ENCODE peak calls at places on chromosomes 12 and 14, in eight cellular contexts. One of them, this sample, is unnamed.

GRCh38 chr12:31664038-31664437 is 4.5 kb downstream of the ETFBKMT start:
- DNase-seq in upper lobe of left lung: no peak
- DNase-seq in adrenal gland: no peak
- DNase-seq in stomach: no peak
- DNase-seq in spleen: no peak
- DNase-seq in heart left ventricle: no peak
- DNase-seq in right lobe of liver: no peak
- DNase-seq in uterus: no peak
- DNase-seq in this sample: no peak

GRCh38 chr12:108635201-108635996 is 1.7 kb upstream of the SELPLG start:
- DNase-seq in upper lobe of left lung: peak; percentile 57
- DNase-seq in adrenal gland: no peak
- DNase-seq in stomach: no peak
- DNase-seq in spleen: peak; percentile 87
- DNase-seq in heart left ventricle: no peak
- DNase-seq in right lobe of liver: no peak
- DNase-seq in uterus: no peak
- DNase-seq in this sample: peak; percentile 89

GRCh38 chr12:74031045-74031444 is 506.6 kb upstream of the ATXN7L3B start:
- DNase-seq in upper lobe of left lung: no peak
- DNase-seq in adrenal gland: no peak
- DNase-seq in stomach: no peak
- DNase-seq in spleen: no peak
- DNase-seq in heart left ventricle: no peak
- DNase-seq in right lobe of liver: no peak
- DNase-seq in uterus: no peak
- DNase-seq in this sample: no peak

GRCh38 chr14:37197421-37198272 is at the start of gene MIPOL1:
- DNase-seq in upper lobe of left lung: peak; percentile 74
- DNase-seq in adrenal gland: peak; percentile 92
- DNase-seq in stomach: peak; percentile 88
- DNase-seq in spleen: peak; percentile 84
- DNase-seq in heart left ventricle: peak; percentile 91
- DNase-seq in right lobe of liver: peak; percentile 88
- DNase-seq in uterus: peak; percentile 89
- DNase-seq in this sample: peak; percentile 85

GRCh38 chr12:30548203-30548602 is 147.5 kb downstream of the IPO8 start:
- DNase-seq in upper lobe of left lung: no peak
- DNase-seq in adrenal gland: no peak
- DNase-seq in stomach: no peak
- DNase-seq in spleen: no peak
- DNase-seq in heart left ventricle: no peak
- DNase-seq in right lobe of liver: no peak
- DNase-seq in uterus: no peak
- DNase-seq in this sample: no peak

GRCh38 chr12:45326358-45326971 is 110.6 kb downstream of the ANO6 start:
- DNase-seq in upper lobe of left lung: no peak
- DNase-seq in adrenal gland: no peak
- DNase-seq in stomach: no peak
- DNase-seq in spleen: no peak
- DNase-seq in heart left ventricle: no peak
- DNase-seq in right lobe of liver: no peak
- DNase-seq in uterus: no peak
- DNase-seq in this sample: no peak

GRCh38 chr12:11839093-11839641 is 189.7 kb downstream of the ETV6 start:
- DNase-seq in upper lobe of left lung: peak; percentile 51
- DNase-seq in adrenal gland: peak; percentile 62
- DNase-seq in stomach: no peak
- DNase-seq in spleen: no peak
- DNase-seq in heart left ventricle: no peak
- DNase-seq in right lobe of liver: no peak
- DNase-seq in uterus: no peak
- DNase-seq in this sample: no peak

GRCh38 chr14:75711796-75712211 is 50.8 kb downstream of the TTLL5 start:
- DNase-seq in upper lobe of left lung: peak; percentile 83
- DNase-seq in adrenal gland: peak; percentile 89
- DNase-seq in stomach: peak; percentile 67
- DNase-seq in spleen: no peak
- DNase-seq in heart left ventricle: peak; percentile 74
- DNase-seq in right lobe of liver: peak; percentile 77
- DNase-seq in uterus: peak; percentile 42
- DNase-seq in this sample: no peak

GRCh38 chr14:103031956-103032355 is 25.4 kb downstream of the CDC42BPB start:
- DNase-seq in upper lobe of left lung: no peak
- DNase-seq in adrenal gland: peak; percentile 60
- DNase-seq in stomach: peak; percentile 44
- DNase-seq in spleen: peak; percentile 49
- DNase-seq in heart left ventricle: no peak
- DNase-seq in right lobe of liver: peak; percentile 54
- DNase-seq in uterus: no peak
- DNase-seq in this sample: peak; percentile 50

GRCh38 chr12:118402251-118402650 is 25.9 kb downstream of the SUDS3 start:
- DNase-seq in upper lobe of left lung: no peak
- DNase-seq in adrenal gland: no peak
- DNase-seq in stomach: no peak
- DNase-seq in spleen: no peak
- DNase-seq in heart left ventricle: no peak
- DNase-seq in right lobe of liver: no peak
- DNase-seq in uterus: no peak
- DNase-seq in this sample: no peak

GRCh38 chr12:131865196-131865875 is 29.1 kb upstream of the ULK1 start:
- DNase-seq in upper lobe of left lung: no peak
- DNase-seq in adrenal gland: no peak
- DNase-seq in stomach: no peak
- DNase-seq in spleen: no peak
- DNase-seq in heart left ventricle: no peak
- DNase-seq in right lobe of liver: no peak
- DNase-seq in uterus: no peak
- DNase-seq in this sample: no peak

GRCh38 chr12:116317986-116318737 is 40.7 kb upstream of the MED13L start:
- DNase-seq in upper lobe of left lung: peak; percentile 63
- DNase-seq in adrenal gland: no peak
- DNase-seq in stomach: peak; percentile 72
- DNase-seq in spleen: no peak
- DNase-seq in heart left ventricle: no peak
- DNase-seq in right lobe of liver: no peak
- DNase-seq in uterus: peak; percentile 23
- DNase-seq in this sample: no peak

GRCh38 chr14:80944861-80945617 is 3.5 kb upstream of the CEP128 start:
- DNase-seq in upper lobe of left lung: no peak
- DNase-seq in adrenal gland: no peak
- DNase-seq in stomach: no peak
- DNase-seq in spleen: no peak
- DNase-seq in heart left ventricle: no peak
- DNase-seq in right lobe of liver: no peak
- DNase-seq in uterus: no peak
- DNase-seq in this sample: no peak

GRCh38 chr14:80940146-80940545 is 1.4 kb downstream of the CEP128 start:
- DNase-seq in upper lobe of left lung: no peak
- DNase-seq in adrenal gland: no peak
- DNase-seq in stomach: no peak
- DNase-seq in spleen: no peak
- DNase-seq in heart left ventricle: no peak
- DNase-seq in right lobe of liver: no peak
- DNase-seq in uterus: no peak
- DNase-seq in this sample: no peak

GRCh38 chr14:80946187-80946586 is 4.6 kb upstream of the CEP128 start:
- DNase-seq in upper lobe of left lung: no peak
- DNase-seq in adrenal gland: no peak
- DNase-seq in stomach: no peak
- DNase-seq in spleen: no peak
- DNase-seq in heart left ventricle: no peak
- DNase-seq in right lobe of liver: no peak
- DNase-seq in uterus: no peak
- DNase-seq in this sample: no peak

GRCh38 chr14:80942158-80942738 is 710 bp upstream of the CEP128 start:
- DNase-seq in upper lobe of left lung: no peak
- DNase-seq in adrenal gland: no peak
- DNase-seq in stomach: no peak
- DNase-seq in spleen: no peak
- DNase-seq in heart left ventricle: no peak
- DNase-seq in right lobe of liver: no peak
- DNase-seq in uterus: no peak
- DNase-seq in this sample: no peak

DNA sequence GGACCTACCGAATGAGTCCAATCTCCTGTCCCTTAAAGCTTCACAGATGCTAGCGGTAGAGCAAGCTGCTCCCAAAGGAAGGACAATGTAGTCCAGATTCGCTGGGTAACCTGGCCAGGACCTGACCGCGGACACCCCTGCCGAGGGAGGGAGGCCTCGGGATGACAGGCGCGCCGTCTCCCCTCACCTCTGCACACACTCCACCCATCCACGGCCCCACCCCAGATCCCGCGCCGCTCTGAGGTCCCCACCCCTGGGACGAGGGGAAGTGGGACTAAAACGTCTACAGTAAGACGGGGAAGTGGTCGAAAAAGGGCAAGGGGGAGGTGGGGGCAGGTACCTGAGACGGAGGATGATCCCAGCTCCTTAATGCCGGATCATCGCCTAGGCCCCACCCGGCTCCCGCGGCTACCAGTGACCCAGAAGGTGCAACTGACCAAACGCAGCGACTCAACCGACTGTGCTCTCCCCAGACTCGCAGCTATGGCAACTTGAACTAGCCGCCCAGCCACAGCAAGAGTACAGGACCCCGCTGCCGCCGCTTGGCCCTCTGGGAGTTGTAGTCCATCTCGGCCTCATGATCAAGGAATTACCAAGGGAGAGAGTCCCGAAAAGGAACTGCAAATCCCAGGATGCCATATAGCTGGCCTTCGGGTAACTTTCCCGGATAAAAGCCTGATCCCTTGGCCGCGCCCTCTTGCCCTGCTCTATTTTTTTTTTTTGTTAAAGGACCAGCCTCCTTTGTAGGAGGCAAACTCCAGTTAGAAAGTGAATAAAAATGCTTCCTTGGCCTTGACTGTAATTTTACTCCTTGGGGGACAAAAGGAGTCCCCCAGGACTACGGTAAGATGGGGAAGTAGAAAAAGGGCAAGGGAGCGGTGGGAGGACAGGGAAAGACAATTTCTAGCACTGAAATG is at the start of gene CEP128:
- DNase-seq in upper lobe of left lung: peak; percentile 96
- DNase-seq in adrenal gland: peak; percentile 98
- DNase-seq in stomach: peak; percentile 93
- DNase-seq in spleen: peak; percentile 96
- DNase-seq in heart left ventricle: peak; percentile 96
- DNase-seq in right lobe of liver: peak; percentile 94
- DNase-seq in uterus: peak; percentile 96
- DNase-seq in this sample: peak; percentile 90
- TF ChIP-seq POLR2A in upper lobe of left lung: no peak
- TF ChIP-seq POLR2A in adrenal gland: no peak
- TF ChIP-seq POLR2A in stomach: no peak
- TF ChIP-seq POLR2A in spleen: no peak
- TF ChIP-seq POLR2A in heart left ventricle: no peak
- TF ChIP-seq POLR2A in right lobe of liver: no peak
- TF ChIP-seq POLR2A in uterus: no peak
- TF ChIP-seq POLR2A in this sample: no peak

DNA sequence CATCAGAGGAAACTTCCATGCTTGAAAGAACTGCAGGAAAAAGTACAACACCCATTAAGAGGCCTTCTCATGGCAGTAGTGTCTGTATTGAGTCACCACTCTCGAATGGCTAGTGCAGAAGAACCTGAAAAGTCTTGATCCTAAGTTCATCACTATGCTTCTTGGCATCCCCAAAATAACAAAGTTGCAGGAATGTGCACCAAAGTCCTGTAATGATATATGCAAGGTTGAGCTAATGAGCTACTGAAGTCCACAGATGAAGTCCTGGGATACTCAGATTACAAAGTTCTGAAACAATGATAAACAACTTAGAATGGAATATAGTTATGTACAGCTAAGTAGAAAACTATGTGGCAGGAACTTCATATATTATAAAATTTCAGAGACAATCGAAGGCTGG is 545.4 kb downstream of the FOXG1 start:
- DNase-seq in upper lobe of left lung: no peak
- DNase-seq in adrenal gland: no peak
- DNase-seq in stomach: no peak
- DNase-seq in spleen: no peak
- DNase-seq in heart left ventricle: no peak
- DNase-seq in right lobe of liver: no peak
- DNase-seq in uterus: no peak
- DNase-seq in this sample: no peak
- H3K9me3 ChIP-seq in upper lobe of left lung: no peaks in the 10 kb centered on the region
- H3K9me3 ChIP-seq in adrenal gland: no peaks in the 10 kb centered on the region
- H3K9me3 ChIP-seq in stomach: no peaks in the 10 kb centered on the region
- H3K9me3 ChIP-seq in spleen: no peaks in the 10 kb centered on the region
- H3K9me3 ChIP-seq in heart left ventricle: no peaks in the 10 kb centered on the region
- H3K9me3 ChIP-seq in right lobe of liver: no peaks in the 10 kb centered on the region
- H3K9me3 ChIP-seq in uterus: no peaks in the 10 kb centered on the region
- H3K9me3 ChIP-seq in this sample: no peaks in the 10 kb centered on the region

DNA sequence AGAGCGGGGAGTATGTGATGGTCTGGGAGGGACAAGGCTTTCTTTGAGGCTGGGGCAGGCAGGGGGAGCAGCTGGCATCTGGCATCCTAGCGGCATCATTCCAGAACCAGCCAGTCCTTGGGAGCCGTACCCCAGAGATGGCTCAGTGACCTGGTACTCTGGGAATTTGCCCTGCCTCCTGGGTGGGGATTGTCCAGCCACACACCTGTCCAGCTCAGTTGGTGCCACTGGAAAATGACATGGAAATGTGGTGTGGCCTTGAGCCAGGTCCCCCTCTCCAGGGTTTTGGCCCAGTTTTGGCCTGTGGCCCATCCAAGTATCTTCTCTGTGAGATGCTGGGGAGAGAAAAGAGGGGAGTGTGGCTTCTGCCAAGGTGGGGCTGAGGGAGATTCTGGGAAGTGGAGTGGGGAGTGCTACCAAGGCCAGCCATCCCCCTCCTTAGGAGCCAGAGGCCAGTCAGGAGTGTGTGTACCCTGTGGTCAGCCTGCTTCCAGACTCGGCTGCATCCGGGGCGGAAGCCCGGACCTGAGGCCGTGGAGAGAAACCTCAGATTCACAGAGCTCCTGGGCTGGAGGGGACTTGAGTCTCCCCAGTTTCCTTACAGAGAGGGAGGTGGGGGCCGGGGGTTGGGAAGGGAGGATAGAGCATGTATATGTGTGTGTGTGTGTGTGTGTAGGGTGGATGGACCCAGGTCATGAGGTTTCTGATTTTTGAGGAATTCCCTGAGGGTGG is 14.7 kb upstream of the KRT80 start:
- DNase-seq in upper lobe of left lung: no peak
- DNase-seq in adrenal gland: no peak
- DNase-seq in stomach: no peak
- DNase-seq in spleen: peak; percentile 58
- DNase-seq in heart left ventricle: peak; percentile 13
- DNase-seq in right lobe of liver: no peak
- DNase-seq in uterus: no peak
- DNase-seq in this sample: no peak
- H3K4me1 ChIP-seq in upper lobe of left lung: peaks cover 36% of the 10 kb centered on the region
- H3K4me1 ChIP-seq in adrenal gland: peaks cover 33% of the 10 kb centered on the region
- H3K4me1 ChIP-seq in stomach: peaks cover 29% of the 10 kb centered on the region
- H3K4me1 ChIP-seq in spleen: peaks cover 37% of the 10 kb centered on the region
- H3K4me1 ChIP-seq in heart left ventricle: peaks cover 30% of the 10 kb centered on the region
- H3K4me1 ChIP-seq in right lobe of liver: no peaks in the 10 kb centered on the region
- H3K4me1 ChIP-seq in uterus: no peaks in the 10 kb centered on the region
- H3K4me1 ChIP-seq in this sample: no peaks in the 10 kb centered on the region

DNA sequence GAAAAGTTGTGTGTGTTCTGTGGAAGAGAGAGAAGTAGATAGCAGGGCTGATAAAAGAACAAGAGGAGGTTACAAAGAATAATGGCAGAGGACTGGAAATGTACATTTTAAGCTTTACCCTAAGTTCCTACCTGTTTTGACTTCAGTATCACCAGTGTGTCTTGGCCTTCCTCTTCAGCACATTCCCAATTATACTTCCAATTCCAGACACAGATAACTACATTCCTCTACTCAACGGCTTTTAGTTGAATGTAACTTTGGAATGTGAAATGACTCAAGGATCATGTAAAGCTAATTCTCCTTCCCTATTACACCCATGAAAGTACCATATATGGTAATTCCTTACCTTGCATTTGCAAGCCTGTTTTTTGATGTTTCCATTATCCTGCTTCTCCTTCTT is 5.0 kb downstream of the MGST1 start:
- DNase-seq in upper lobe of left lung: no peak
- DNase-seq in adrenal gland: no peak
- DNase-seq in stomach: no peak
- DNase-seq in spleen: no peak
- DNase-seq in heart left ventricle: no peak
- DNase-seq in right lobe of liver: no peak
- DNase-seq in uterus: no peak
- DNase-seq in this sample: no peak
- TF ChIP-seq POLR2A in upper lobe of left lung: no peak
- TF ChIP-seq POLR2A in adrenal gland: no peak
- TF ChIP-seq POLR2A in stomach: no peak
- TF ChIP-seq POLR2A in spleen: no peak
- TF ChIP-seq POLR2A in heart left ventricle: no peak
- TF ChIP-seq POLR2A in right lobe of liver: no peak
- TF ChIP-seq POLR2A in uterus: no peak
- TF ChIP-seq POLR2A in this sample: no peak